ENCODE peak calls at places on chromosome 16, in four cellular contexts. D is A549, X is GM12878, P is HepG2. M is an unnamed sample.

GRCh38 chr16:65500919-65501318 is 379.1 kb upstream of the CDH11 start:
- DNase-seq in D (no peak), X (no peak), P (no peak), M (no peak)

GRCh38 chr16:87836844-87837581 is 32.3 kb downstream of the SLC7A5 start:
- DNase-seq in D (no peak), X (no peak), P (no peak), M (no peak)

GRCh38 chr16:87129771-87130170 is 187.4 kb downstream of the C16orf95 start:
- DNase-seq in D (no peak), X (no peak), P (no peak), M (no peak)

GRCh38 chr16:621526-622105 is 9.2 kb upstream of the WFIKKN1 start:
- DNase-seq in D (no peak), X (no peak), P (no peak), M (no peak)

GRCh38 chr16:80569440-80570105 is 28.8 kb downstream of the DYNLRB2 start:
- DNase-seq in D (peak; percentile 8), X (no peak), P (no peak), M (peak; percentile 19)

GRCh38 chr16:26672206-26672605 is 394.5 kb upstream of the C16orf82 start:
- DNase-seq in D (no peak), X (no peak), P (no peak), M (no peak)

GRCh38 chr16:30839523-30840227 is 52.7 kb upstream of the ZNF629 start:
- DNase-seq in D (no peak), X (no peak), P (no peak), M (no peak)

GRCh38 chr16:88408561-88408960 is 25.8 kb downstream of the ZNF469 start:
- DNase-seq in D (no peak), X (no peak), P (no peak), M (no peak)

GRCh38 chr16:11410382-11411058 is 65.3 kb downstream of the RMI2 start:
- DNase-seq in D (no peak), X (no peak), P (no peak), M (no peak)

GRCh38 chr16:50021509-50021908 is 3.5 kb upstream of the CNEP1R1 start:
- DNase-seq in D (peak; percentile 20), X (no peak), P (peak; percentile 63), M (peak; percentile 31)

GRCh38 chr16:23837553-23838308 is 1.9 kb downstream of the PRKCB start:
- DNase-seq in D (no peak), X (no peak), P (no peak), M (peak; percentile 62)

GRCh38 chr16:30784215-30784614 is 2.8 kb downstream of the ZNF629 start:
- DNase-seq in D (no peak), X (no peak), P (no peak), M (no peak)

GRCh38 chr16:56870271-56870888 is 5.4 kb downstream of the SLC12A3 start:
- DNase-seq in D (no peak), X (no peak), P (no peak), M (no peak)

GRCh38 chr16:56262148-56262878 is 71.0 kb downstream of the GNAO1 start:
- DNase-seq in D (no peak), X (no peak), P (no peak), M (peak; percentile 87)

GRCh38 chr16:67967956-67968439 is 439 bp downstream of the SLC12A4 start:
- DNase-seq in D (no peak), X (no peak), P (no peak), M (peak; percentile 82)

GRCh38 chr16:22007509-22008214 is at the start of gene MOSMO:
- DNase-seq in D (peak; percentile 46), X (no peak), P (peak; percentile 85), M (peak; percentile 81)

GRCh38 chr16:77780378-77780837 is 8.0 kb upstream of the VAT1L start:
- DNase-seq in D (peak; percentile 59), X (no peak), P (peak; percentile 46), M (no peak)

GRCh38 chr16:14486520-14487303 is 143.3 kb downstream of the PARN start:
- DNase-seq in D (peak; percentile 93), X (no peak), P (peak; percentile 98), M (peak; percentile 95)

GRCh38 chr16:15572329-15573001 is 70.5 kb downstream of the MARF1 start:
- DNase-seq in D (no peak), X (no peak), P (peak; percentile 83), M (no peak)

GRCh38 chr16:63130942-63131341 is 1094.7 kb upstream of the CDH8 start:
- DNase-seq in D (no peak), X (no peak), P (no peak), M (no peak)

GRCh38 chr16:58508671-58509251 is 6.6 kb upstream of the SETD6 start:
- DNase-seq in D (no peak), X (no peak), P (no peak), M (no peak)

DNA sequence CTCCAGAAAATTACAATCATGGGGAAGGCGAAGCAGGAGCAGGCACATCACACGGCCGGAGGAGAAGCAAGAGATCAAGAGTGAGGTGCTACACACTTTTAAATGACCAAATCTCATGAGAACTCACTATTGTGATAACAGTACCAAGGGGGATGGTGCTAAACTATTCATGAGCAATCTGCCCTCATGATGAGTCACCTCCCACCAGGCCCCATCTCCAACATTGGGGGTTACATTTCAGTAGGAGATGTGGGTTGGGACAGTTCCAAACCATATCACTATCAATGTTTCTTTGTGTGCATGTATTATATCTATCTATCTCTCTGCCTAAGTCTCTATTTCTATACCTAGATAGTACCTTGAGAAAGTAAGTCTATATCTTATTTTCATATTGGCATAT is 724.8 kb downstream of the CDH11 start:
- DNase-seq in D (no peak), X (no peak), P (no peak), M (no peak)
- TF ChIP-seq HDAC2 in D (no peak), X (no peak), P (no peak), M (no peak)

GRCh38 chr16:2752035-2752849 is at the start of gene SRRM2:
- DNase-seq in D (peak; percentile 98), X (peak; percentile 95), P (peak; percentile 90), M (peak; percentile 97)
- TF ChIP-seq REST in D (peak; percentile 5), X (no peak), P (no peak), M (peak; percentile 71)

GRCh38 chr16:89557230-89557935 is 3.1 kb upstream of the RPL13 start:
- DNase-seq in D (peak; percentile 86), X (no peak), P (peak; percentile 90), M (peak; percentile 82)
- TF ChIP-seq MYC in D (no peak), X (no peak), P (no peak), M (peak; percentile 57)

GRCh38 chr16:83933885-83934683 is 19.0 kb upstream of the OSGIN1 start:
- DNase-seq in D (no peak), X (no peak), P (no peak), M (no peak)

GRCh38 chr16:83932304-83932703 is 20.7 kb upstream of the OSGIN1 start:
- DNase-seq in D (no peak), X (no peak), P (no peak), M (no peak)

GRCh38 chr16:83931556-83931955 is 21.5 kb upstream of the OSGIN1 start:
- DNase-seq in D (no peak), X (no peak), P (no peak), M (no peak)

GRCh38 chr16:83934684-83934977 is 18.4 kb upstream of the OSGIN1 start:
- DNase-seq in D (no peak), X (no peak), P (no peak), M (no peak)

GRCh38 chr16:83932955-83933673 is 19.9 kb upstream of the OSGIN1 start:
- DNase-seq in D (no peak), X (no peak), P (no peak), M (no peak)
- TF ChIP-seq HDAC2 in D (no peak), X (no peak), P (no peak), M (no peak)

GRCh38 chr16:66947302-66948033 is 12.2 kb downstream of the CES2 start:
- DNase-seq in D (peak; percentile 83), X (peak; percentile 72), P (peak; percentile 89), M (peak; percentile 89)
- TF ChIP-seq REST in D (no peak), X (no peak), P (no peak), M (no peak)

M was measured in K562.